ENCODE peak calls at places on chromosomes 6 and 20, in seven cellular contexts. W is lower leg skin, B is left lung, M is Calu3, F is H1, I is cardiac muscle cell, L is endodermal cell. D is an unnamed sample.

GRCh38 chr6:35568967-35569606 is 56.4 kb upstream of the TULP1 start:
- DNase-seq in I (no peak), L (peak; percentile 88), M (peak; percentile 32), F (peak; percentile 83), W (peak; percentile 50), B (peak; percentile 80), D (no peak)

GRCh38 chr20:61813791-61814190 is 251.9 kb downstream of the TAF4 start:
- DNase-seq in M (no peak), W (no peak), F (no peak), I (no peak), L (no peak), B (peak; percentile 35), D (no peak)

GRCh38 chr6:44301782-44302564 is 11.2 kb downstream of the AARS2 start:
- DNase-seq in B (no peak), W (no peak), L (peak; percentile 25), F (no peak), M (no peak), I (no peak), D (no peak)

GRCh38 chr20:23744726-23745646 is 5.7 kb downstream of the CST1 start:
- DNase-seq in F (no peak), L (no peak), I (no peak), W (no peak), B (no peak), M (no peak), D (no peak)

GRCh38 chr6:169859401-169859977 is 108.1 kb downstream of the ERMARD start:
- DNase-seq in B (no peak), W (peak; percentile 5), I (no peak), M (no peak), L (no peak), F (peak; percentile 19), D (no peak)

GRCh38 chr20:32231847-32232246 is 24.2 kb downstream of the POFUT1 start:
- DNase-seq in B (no peak), W (no peak), I (no peak), L (no peak), F (no peak), M (no peak), D (no peak)

GRCh38 chr6:34213772-34214171 is 22.9 kb upstream of the HMGA1 start:
- DNase-seq in M (no peak), I (no peak), W (no peak), B (no peak), L (no peak), F (no peak), D (no peak)

GRCh38 chr6:79384845-79385244 is 150.4 kb upstream of the HMGN3 start:
- DNase-seq in I (peak; percentile 5), F (no peak), M (no peak), L (no peak), B (no peak), W (no peak), D (no peak)

GRCh38 chr20:7348253-7348652 is 580.8 kb downstream of the BMP2 start:
- DNase-seq in W (no peak), I (no peak), F (no peak), B (no peak), L (no peak), M (no peak), D (no peak)

GRCh38 chr20:48831702-48832422 is 4.1 kb upstream of the PREX1 start:
- DNase-seq in L (no peak), M (peak; percentile 44), W (no peak), I (no peak), B (no peak), F (no peak), D (no peak)

GRCh38 chr20:31707994-31708744 is 14.5 kb downstream of the BCL2L1 start:
- DNase-seq in F (peak; percentile 62), M (peak; percentile 73), I (no peak), B (no peak), L (peak; percentile 47), W (no peak), D (no peak)

GRCh38 chr6:31270788-31271640 is 878 bp downstream of the HLA-C start:
- DNase-seq in B (peak; percentile 96), W (no peak), I (peak; percentile 48), M (peak; percentile 73), F (peak; percentile 79), L (peak; percentile 91), D (no peak)

GRCh38 chr6:31197559-31198305 is 27.2 kb upstream of the POU5F1 start:
- DNase-seq in M (peak; percentile 95), L (peak; percentile 87), B (peak; percentile 96), I (peak; percentile 88), F (peak; percentile 73), W (peak; percentile 92), D (no peak)

GRCh38 chr20:18165553-18165952 is 27.9 kb downstream of the KAT14 start:
- DNase-seq in I (no peak), L (no peak), M (no peak), W (no peak), F (no peak), B (no peak), D (no peak)

GRCh38 chr6:17580518-17581048 is 19.5 kb upstream of the FAM8A1 start:
- DNase-seq in B (peak; percentile 85), L (peak; percentile 51), F (no peak), M (peak; percentile 20), W (no peak), I (peak; percentile 0), D (no peak)

GRCh38 chr6:15061176-15061575 is 184.7 kb upstream of the JARID2 start:
- DNase-seq in B (no peak), W (no peak), M (no peak), I (no peak), L (no peak), F (no peak), D (no peak)

GRCh38 chr6:51289041-51289440 is 470.4 kb downstream of the TFAP2B start:
- DNase-seq in M (no peak), L (no peak), W (no peak), B (no peak), F (no peak), I (no peak), D (no peak)

GRCh38 chr6:44253307-44254101 is 3.8 kb downstream of the SLC35B2 start:
- DNase-seq in L (peak; percentile 89), M (peak; percentile 93), W (no peak), F (peak; percentile 82), I (peak; percentile 65), B (peak; percentile 25), D (no peak)

GRCh38 chr6:22333802-22334201 is 37.0 kb upstream of the PRL start:
- DNase-seq in L (no peak), I (no peak), W (no peak), M (no peak), F (no peak), B (no peak), D (no peak)

GRCh38 chr6:13989424-13990144 is 64.8 kb downstream of the RNF182 start:
- DNase-seq in I (no peak), W (no peak), L (no peak), F (no peak), B (no peak), M (no peak), D (no peak)

GRCh38 chr20:33725607-33726264 is 5.6 kb upstream of the PXMP4 start:
- DNase-seq in W (no peak), I (no peak), B (no peak), M (no peak), L (no peak), F (no peak), D (no peak)

GRCh38 chr6:42493914-42494539 is 42.3 kb upstream of the TRERF1 start:
- DNase-seq in L (no peak), W (no peak), F (no peak), I (no peak), M (no peak), B (no peak), D (no peak)

GRCh38 chr6:97702226-97702625 is 419.2 kb upstream of the MMS22L start:
- DNase-seq in F (no peak), I (no peak), W (no peak), B (no peak), L (no peak), M (no peak), D (no peak)

GRCh38 chr6:19463250-19463649 is 373.9 kb upstream of the ID4 start:
- DNase-seq in F (no peak), M (no peak), I (no peak), B (no peak), W (no peak), L (no peak), D (no peak)

GRCh38 chr20:59455392-59456341 is 148.7 kb upstream of the PHACTR3 start:
- DNase-seq in M (peak; percentile 34), B (no peak), F (peak; percentile 50), W (peak; percentile 22), L (peak; percentile 67), I (peak; percentile 55), D (no peak)
- TF ChIP-seq CTCF in M (peak; percentile 82), B (peak; percentile 33), F (peak; percentile 73), W (peak; percentile 22), L (peak; percentile 85), I (peak; percentile 49), D (peak; percentile 69)

GRCh38 chr6:143527677-143528076 is 16.2 kb upstream of the FUCA2 start:
- DNase-seq in L (no peak), B (no peak), M (no peak), W (no peak), I (no peak), F (no peak), D (no peak)
- TF ChIP-seq CTCF in L (no peak), B (no peak), M (no peak), W (no peak), I (no peak), F (no peak), D (no peak)

DNA sequence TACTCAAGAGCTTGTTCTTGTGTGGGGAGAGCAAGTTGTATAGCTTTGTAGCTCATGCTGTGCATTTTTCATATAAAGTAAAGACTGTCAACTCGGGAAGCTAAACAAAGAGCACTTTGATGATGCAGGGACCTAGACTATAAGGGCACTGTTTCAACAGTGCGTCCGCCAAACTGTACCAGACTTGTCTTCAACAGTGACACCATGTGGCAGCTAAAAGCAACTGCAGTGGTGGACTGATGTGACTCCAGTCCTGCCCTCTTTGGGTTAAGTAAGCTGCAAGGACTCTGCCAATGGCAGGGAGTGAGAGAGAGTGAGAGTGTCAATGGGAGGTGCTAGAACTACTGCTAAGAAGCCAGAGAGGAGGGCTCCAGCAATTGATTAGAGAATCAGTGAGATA is 48.1 kb upstream of the MC3R start:
- DNase-seq in L (no peak), I (no peak), W (no peak), M (no peak), F (no peak), B (no peak), D (no peak)
- TF ChIP-seq CTCF in L (peak; percentile 63), I (no peak), W (no peak), M (peak; percentile 16), F (peak; percentile 67), B (no peak), D (peak; percentile 41)

DNA sequence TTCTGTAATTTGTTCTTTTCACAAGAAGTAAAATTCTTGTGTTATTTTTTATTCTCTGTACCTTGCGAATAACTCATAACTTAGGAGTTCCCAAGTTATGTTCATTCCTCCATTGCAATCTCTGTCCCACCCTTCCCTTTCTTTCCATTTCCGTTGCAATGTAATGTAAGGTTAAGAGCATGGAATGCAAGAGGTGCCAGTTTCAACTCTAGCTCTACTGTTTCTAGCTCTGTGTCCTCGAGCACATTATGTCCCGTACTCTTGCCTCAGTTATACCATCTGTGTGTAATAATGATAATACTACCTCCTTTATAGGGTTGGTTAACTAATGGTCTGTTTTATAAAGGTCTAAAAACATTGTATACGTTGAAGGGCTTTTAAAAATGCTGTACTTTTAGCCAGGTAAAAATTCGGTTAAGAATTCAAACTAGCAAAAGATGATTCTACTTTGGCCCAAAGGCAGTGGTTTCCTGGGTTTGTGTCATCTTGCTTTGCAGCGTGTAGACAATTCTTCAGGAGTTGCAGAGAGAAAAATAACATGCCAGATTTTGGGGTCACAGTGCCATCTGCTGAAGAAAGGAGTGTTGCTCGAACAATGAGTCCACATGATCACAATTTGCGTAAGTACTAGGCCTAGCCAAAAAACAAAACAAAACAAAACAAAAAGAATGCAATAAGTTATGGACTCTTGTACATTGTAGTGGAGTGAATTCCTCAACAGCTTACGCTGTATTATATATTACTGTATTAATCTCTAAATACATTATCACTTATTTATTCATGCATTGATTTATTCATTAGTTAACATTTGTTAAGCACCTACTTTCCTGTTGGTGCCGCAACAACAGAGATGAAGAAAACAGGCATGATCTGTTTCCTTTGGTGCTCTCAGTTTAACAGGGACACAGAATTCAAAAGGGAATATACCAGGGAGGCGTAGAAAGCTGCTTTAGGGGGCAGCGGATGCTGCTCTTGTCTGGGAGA is 10.0 kb upstream of the PFDN4 start:
- DNase-seq in L (peak; percentile 68), F (no peak), W (no peak), I (no peak), B (no peak), M (peak; percentile 74), D (peak; percentile 39)
- TF ChIP-seq CTCF in L (peak; percentile 65), F (peak; percentile 53), W (no peak), I (peak; percentile 53), B (no peak), M (peak; percentile 60), D (peak; percentile 78)

D was measured in epithelial cell of proximal tubule.